ENCODE peak calls at places on chromosome X, in five cellular contexts. G is brain microvascular endothelial cell, O is tibial artery, Y is right lobe of liver, X is lung. M is an unnamed sample.

GRCh38 chrX:114162068-114162735 is 421.7 kb upstream of the HTR2C start:
- DNase-seq in G (no peak), O (no peak), Y (no peak), X (no peak), M (no peak)

GRCh38 chrX:123860983-123861382 is 1.1 kb downstream of the XIAP start:
- DNase-seq in G (peak), O (no peak), Y (no peak), X (no peak), M (no peak)

GRCh38 chrX:13162772-13163171 is 118.4 kb upstream of the FAM9C start:
- DNase-seq in G (no peak), O (no peak), Y (no peak), X (no peak), M (no peak)

GRCh38 chrX:122094611-122095010 is 1047.2 kb downstream of the GLUD2 start:
- DNase-seq in G (peak), O (no peak), Y (no peak), X (no peak), M (peak)

GRCh38 chrX:57900961-57901360 is 9.3 kb downstream of the ZXDA start:
- DNase-seq in G (peak), O (no peak), Y (no peak), X (no peak), M (no peak)

GRCh38 chrX:49202022-49202421 is 2.0 kb upstream of the SYP start:
- DNase-seq in G (no peak), O (no peak), Y (no peak), X (no peak), M (no peak)

GRCh38 chrX:17474892-17475291 is 99.9 kb downstream of the NHS start:
- DNase-seq in G (peak), O (no peak), Y (no peak), X (no peak), M (no peak)

GRCh38 chrX:57641338-57641737 is 38.7 kb downstream of the NLRP2B start:
- DNase-seq in G (no peak), O (no peak), Y (no peak), X (no peak), M (peak)

GRCh38 chrX:6383911-6384310 is 151.0 kb downstream of the VCX3A start:
- DNase-seq in G (no peak), O (no peak), Y (no peak), X (no peak), M (no peak)

GRCh38 chrX:149383852-149384251 is 121.3 kb downstream of the IDS start:
- DNase-seq in G (no peak), O (no peak), Y (no peak), X (no peak), M (no peak)

GRCh38 chrX:40359593-40359992 is 221.2 kb upstream of the ATP6AP2 start:
- DNase-seq in G (no peak), O (no peak), Y (no peak), X (no peak), M (no peak)

GRCh38 chrX:154712781-154713391 is 38.0 kb downstream of the GAB3 start:
- DNase-seq in G (peak), O (no peak), Y (no peak), X (no peak), M (no peak)

GRCh38 chrX:30702736-30703135 is 49.5 kb downstream of the GK start:
- DNase-seq in G (peak), O (no peak), Y (no peak), X (no peak), M (no peak)

GRCh38 chrX:153991013-153991580 is 18.5 kb downstream of the TMEM187 start:
- DNase-seq in G (no peak), O (no peak), Y (no peak), X (no peak), M (no peak)

GRCh38 chrX:55026143-55026542 is 4.6 kb downstream of the ALAS2 start:
- DNase-seq in G (no peak), O (no peak), Y (no peak), X (no peak), M (no peak)

GRCh38 chrX:131910565-131910964 is 112.5 kb upstream of the STK26 start:
- DNase-seq in G (no peak), O (no peak), Y (no peak), X (no peak), M (no peak)

GRCh38 chrX:108701633-108702032 is 34.7 kb downstream of the IRS4 start:
- DNase-seq in G (no peak), O (no peak), Y (no peak), X (no peak), M (no peak)

GRCh38 chrX:108699368-108699767 is 37.0 kb downstream of the IRS4 start:
- DNase-seq in G (peak), O (no peak), Y (no peak), X (no peak), M (no peak)

DNA sequence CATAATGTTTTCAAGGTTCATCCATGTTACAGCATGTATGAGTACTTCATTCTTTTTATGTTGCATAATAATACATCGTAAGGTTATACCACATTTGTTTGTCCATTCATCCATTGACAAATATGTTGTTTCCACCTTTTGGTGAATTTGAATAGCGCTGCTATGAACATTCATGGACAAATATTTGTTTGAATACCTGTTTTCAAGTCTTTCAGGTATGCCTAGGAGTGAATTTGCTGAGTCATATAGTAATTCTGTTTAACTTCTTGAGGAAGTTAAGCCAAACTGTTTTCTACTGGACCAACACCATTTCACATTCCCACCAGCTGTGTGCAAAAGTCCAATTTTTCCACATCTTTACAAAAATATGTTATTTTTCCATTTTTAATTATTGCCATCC is 31.5 kb downstream of the IRS4 start:
- DNase-seq in G (no peak), O (no peak), Y (no peak), X (no peak), M (peak)
- H3K27ac ChIP-seq in G (no peak), O (no peak), Y (no peak), X (no peak), M (no peak)

DNA sequence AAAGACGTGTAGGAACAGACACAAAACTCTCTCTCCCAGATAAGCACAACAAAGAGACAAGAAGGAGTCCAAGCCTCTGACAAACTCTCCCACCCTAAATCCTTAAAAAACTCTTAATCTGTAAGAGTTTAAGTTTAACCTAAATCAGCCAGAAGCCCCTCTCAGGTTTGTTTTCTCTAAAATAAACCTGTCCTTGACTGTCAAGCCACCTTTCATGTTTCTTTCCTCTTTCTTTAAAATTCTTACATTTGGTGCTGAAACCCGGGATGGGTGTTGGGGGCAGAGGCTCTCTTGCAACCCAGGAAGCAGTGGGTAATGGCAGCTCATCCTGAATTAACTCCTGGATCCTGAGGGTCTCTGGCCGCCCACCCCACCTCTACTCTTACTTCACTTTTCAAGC is 107.8 kb upstream of the TENT5D start:
- DNase-seq in G (no peak), O (no peak), Y (no peak), X (no peak), M (no peak)
- H3K27ac ChIP-seq in G (no peak), O (no peak), Y (no peak), X (no peak), M (no peak)

GRCh38 chrX:43003204-43003565 is 225.2 kb upstream of the PPP1R2C start:
- DNase-seq in G (no peak), O (no peak), Y (no peak), X (no peak), M (no peak)

GRCh38 chrX:43008356-43008755 is 230.4 kb upstream of the PPP1R2C start:
- DNase-seq in G (no peak), O (no peak), Y (no peak), X (no peak), M (no peak)

GRCh38 chrX:43003939-43004338 is 226.0 kb upstream of the PPP1R2C start:
- DNase-seq in G (no peak), O (no peak), Y (no peak), X (no peak), M (no peak)

GRCh38 chrX:43002526-43003203 is 224.7 kb upstream of the PPP1R2C start:
- DNase-seq in G (no peak), O (no peak), Y (no peak), X (no peak), M (no peak)

GRCh38 chrX:43005561-43005960 is 227.6 kb upstream of the PPP1R2C start:
- DNase-seq in G (no peak), O (no peak), Y (no peak), X (no peak), M (no peak)
- H3K27ac ChIP-seq in G (no peak), O (no peak), Y (no peak), X (no peak), M (no peak)

DNA sequence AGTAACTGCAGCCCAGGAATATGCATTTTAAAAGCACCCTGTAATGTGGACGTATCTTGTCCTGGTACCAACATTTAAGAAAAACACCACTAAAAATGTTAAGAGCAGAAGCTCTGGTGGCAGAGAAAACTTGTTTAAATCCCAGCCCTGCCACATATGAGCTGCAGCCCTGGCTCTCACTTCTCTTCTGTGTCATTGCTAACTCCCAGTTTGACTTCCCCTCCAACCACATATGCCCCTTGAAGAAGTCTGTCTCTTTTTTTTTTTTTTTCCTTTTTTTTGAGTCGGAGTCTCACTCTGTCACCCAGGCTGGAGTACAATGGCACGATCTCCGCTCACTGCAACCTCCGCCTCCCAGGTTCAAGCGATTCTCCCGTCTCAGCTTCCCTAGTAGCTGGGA is 14.8 kb downstream of the LHFPL1 start:
- DNase-seq in G (no peak), O (no peak), Y (no peak), X (no peak), M (no peak)
- H3K27ac ChIP-seq in G (no peak), O (no peak), Y (no peak), X (no peak), M (no peak)

GRCh38 chrX:107686026-107686425 is 57.7 kb downstream of the PRPS1 start:
- DNase-seq in G (no peak), O (no peak), Y (no peak), X (no peak), M (no peak)

GRCh38 chrX:107683124-107683895 is 55.0 kb downstream of the PRPS1 start:
- DNase-seq in G (no peak), O (peak), Y (no peak), X (peak), M (no peak)

GRCh38 chrX:107686792-107687191 is 58.5 kb downstream of the PRPS1 start:
- DNase-seq in G (no peak), O (no peak), Y (no peak), X (no peak), M (no peak)

GRCh38 chrX:107684956-107685385 is 56.7 kb downstream of the PRPS1 start:
- DNase-seq in G (peak), O (peak), Y (peak), X (peak), M (peak)

GRCh38 chrX:107683931-107684330 is 55.6 kb downstream of the PRPS1 start:
- DNase-seq in G (no peak), O (no peak), Y (no peak), X (no peak), M (no peak)
- H3K27ac ChIP-seq in G (no peak), O (peak), Y (peak), X (no peak), M (no peak)

GRCh38 chrX:2698604-2699003 is 7.5 kb downstream of the CD99 start:
- DNase-seq in G (no peak), O (no peak), Y (no peak), X (no peak), M (no peak)
- H3K27ac ChIP-seq in G (no peak), O (no peak), Y (no peak), X (no peak), M (peak)

GRCh38 chrX:47809065-47809788 is 27.5 kb upstream of the ZNF81 start:
- DNase-seq in G (no peak), O (no peak), Y (no peak), X (no peak), M (no peak)

GRCh38 chrX:47815901-47816845 is 20.5 kb upstream of the ZNF81 start:
- DNase-seq in G (no peak), O (no peak), Y (no peak), X (no peak), M (no peak)

GRCh38 chrX:47817897-47818296 is 18.8 kb upstream of the ZNF81 start:
- DNase-seq in G (no peak), O (no peak), Y (no peak), X (no peak), M (no peak)

GRCh38 chrX:47817421-47817820 is 19.3 kb upstream of the ZNF81 start:
- DNase-seq in G (no peak), O (no peak), Y (no peak), X (no peak), M (no peak)

DNA sequence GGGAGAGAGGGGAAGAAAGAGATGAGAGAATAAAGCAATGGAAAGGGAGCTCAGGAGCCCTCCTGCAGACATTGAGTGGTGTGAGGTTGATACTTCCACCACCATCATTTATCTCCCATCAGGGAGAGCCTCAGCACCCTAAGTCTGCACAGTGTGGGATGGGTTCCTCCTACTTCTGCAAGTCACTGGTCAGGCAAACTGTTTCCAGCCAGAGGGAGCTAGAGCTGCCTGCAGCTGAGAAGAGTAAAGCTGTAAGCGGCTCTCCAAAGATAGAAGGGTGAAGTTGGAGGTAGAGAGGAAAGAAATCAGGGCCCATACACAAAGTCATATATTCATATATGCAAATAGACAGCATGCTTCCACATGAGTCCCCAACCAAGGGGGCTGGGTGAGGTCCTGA is 21.8 kb upstream of the ZNF81 start:
- DNase-seq in G (no peak), O (no peak), Y (no peak), X (no peak), M (no peak)
- H3K27ac ChIP-seq in G (no peak), O (no peak), Y (no peak), X (no peak), M (no peak)

DNA sequence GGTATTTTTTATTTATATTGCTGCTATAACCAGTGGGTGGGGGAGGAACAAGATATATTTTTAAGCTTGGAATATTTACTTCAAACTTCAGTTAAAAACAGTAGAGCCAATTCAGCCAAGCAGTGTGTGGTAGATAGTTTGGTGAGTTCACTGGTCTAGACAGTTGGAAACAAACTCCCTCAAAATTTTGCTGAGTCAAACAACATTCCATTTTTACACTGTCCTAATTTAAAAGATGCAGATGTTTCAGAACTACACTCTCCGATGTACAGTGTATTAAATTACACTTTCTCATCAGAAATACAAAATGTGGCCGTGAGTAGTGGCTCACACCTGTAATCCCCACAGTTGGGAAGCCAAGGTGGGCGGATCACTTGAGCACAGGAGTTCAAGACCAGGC is 23.3 kb downstream of the PRKX start:
- DNase-seq in G (no peak), O (no peak), Y (no peak), X (no peak), M (no peak)
- H3K27ac ChIP-seq in G (no peak), O (no peak), Y (no peak), X (no peak), M (no peak)

M was measured in epithelial cell of prostate.